ENCODE peak calls at places on chromosomes 4 and X, in ten cellular contexts. Z is psoas muscle; H is CD8-positive, alpha-beta memory T cell; F is IMR-90; C is mesenchymal stem cell; R is small intestine; P is SJSA1; X is prostate gland; G is MG63; I is WERI-Rb-1. S is an unnamed sample. For H3K9me3, the result is how much of the 10 kb centered on the place peaks cover.

GRCh38 chr4:74640111-74640903 is 154.0 kb downstream of the BTC start:
- DNase-seq in Z (no peak), H (no peak), F (peak), C (peak), R (no peak), P (no peak), X (no peak), G (no peak), I (no peak), S (no peak)

GRCh38 chr4:24657768-24658617 is 73.6 kb upstream of the DHX15 start:
- DNase-seq in Z (no peak), H (no peak), F (peak), C (peak), R (peak), P (peak), X (no peak), G (peak), I (no peak), S (no peak)

GRCh38 chr4:68748181-68748981 is 67.4 kb upstream of the UGT2B10 start:
- DNase-seq in Z (no peak), H (no peak), F (no peak), C (no peak), R (peak), P (no peak), X (no peak), G (no peak), I (no peak), S (no peak)

GRCh38 chr4:70885174-70885573 is 17.0 kb upstream of the MOB1B start:
- DNase-seq in Z (no peak), H (no peak), F (no peak), C (no peak), R (no peak), P (no peak), X (no peak), G (no peak), I (no peak), S (no peak)

GRCh38 chr4:142194905-142195304 is 558.5 kb downstream of the IL15 start:
- DNase-seq in Z (no peak), H (no peak), F (peak), C (no peak), R (no peak), P (no peak), X (no peak), G (no peak), I (no peak), S (no peak)

GRCh38 chr4:1194028-1194900 is 21.9 kb upstream of the SPON2 start:
- DNase-seq in Z (peak), H (no peak), F (peak), C (peak), R (no peak), P (peak), X (no peak), G (peak), I (no peak), S (no peak)

GRCh38 chrX:70452143-70452733 is 7.6 kb downstream of the DLG3 start:
- DNase-seq in Z (peak), H (peak), F (peak), C (peak), R (peak), P (peak), X (peak), G (peak), I (peak), S (no peak)

GRCh38 chr4:180106997-180107396 is 2136.2 kb upstream of the TENM3 start:
- DNase-seq in Z (no peak), H (no peak), F (peak), C (no peak), R (no peak), P (no peak), X (no peak), G (no peak), I (no peak), S (no peak)

GRCh38 chr4:8727546-8728510 is 135.3 kb downstream of the CPZ start:
- DNase-seq in Z (no peak), H (no peak), F (no peak), C (no peak), R (no peak), P (peak), X (no peak), G (no peak), I (no peak), S (no peak)

GRCh38 chr4:141130947-141131545 is 2.2 kb downstream of the RNF150 start:
- DNase-seq in Z (no peak), H (no peak), F (no peak), C (no peak), R (no peak), P (no peak), X (no peak), G (no peak), I (no peak), S (no peak)

GRCh38 chrX:129706395-129707072 is 32.2 kb upstream of the XPNPEP2 start:
- DNase-seq in Z (peak), H (no peak), F (no peak), C (no peak), R (no peak), P (peak), X (no peak), G (peak), I (no peak), S (no peak)

GRCh38 chr4:118381902-118382301 is 29.1 kb upstream of the PRSS12 start:
- DNase-seq in Z (no peak), H (no peak), F (peak), C (peak), R (no peak), P (no peak), X (no peak), G (no peak), I (no peak), S (no peak)

GRCh38 chrX:69107231-69107739 is 58.0 kb downstream of the PJA1 start:
- DNase-seq in Z (no peak), H (no peak), F (no peak), C (no peak), R (no peak), P (no peak), X (no peak), G (no peak), I (no peak), S (no peak)

GRCh38 chrX:136920001-136920400 is 39.5 kb upstream of the RBMX start:
- DNase-seq in Z (no peak), H (no peak), F (peak), C (no peak), R (no peak), P (no peak), X (no peak), G (peak), I (no peak), S (no peak)

DNA sequence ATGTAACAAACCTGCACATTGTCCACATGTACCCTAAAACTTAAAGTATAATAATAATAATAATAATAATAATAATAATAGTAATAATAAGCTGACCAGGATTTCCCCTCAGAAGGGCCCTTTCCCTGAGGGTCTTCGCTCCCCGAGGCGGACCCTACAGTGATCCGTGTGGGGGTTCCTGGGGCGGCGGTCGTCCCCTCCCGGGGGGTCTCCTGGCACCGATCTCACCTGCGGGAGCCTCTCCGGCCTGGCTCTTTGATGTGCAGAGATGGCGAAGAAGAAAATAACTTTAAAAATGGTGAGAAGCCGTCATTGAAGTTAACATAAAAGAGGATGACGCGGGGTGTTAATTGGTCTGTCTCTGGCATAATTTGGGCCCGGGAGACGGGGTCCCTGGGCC is 48.2 kb upstream of the PPP2R3B start:
- DNase-seq in Z (no peak), H (no peak), F (no peak), C (no peak), R (no peak), P (no peak), X (no peak), G (no peak), I (no peak), S (no peak)
- H3K9me3 ChIP-seq in Z (under half), H (under half), F (under half), C (under half), R (under half), P (under half), X (under half), G (under half), I (under half), S (under half)

GRCh38 chrX:1045680-1046314 is 166.7 kb downstream of the CRLF2 start:
- DNase-seq in Z (no peak), H (no peak), F (no peak), C (no peak), R (no peak), P (no peak), X (no peak), G (no peak), I (no peak), S (no peak)
- H3K9me3 ChIP-seq in Z (under half), H (under half), F (under half), C (under half), R (under half), P (under half), X (under half), G (under half), I (under half), S (under half)

GRCh38 chr4:150827226-150827625 is 187.9 kb downstream of the LRBA start:
- DNase-seq in Z (no peak), H (no peak), F (no peak), C (no peak), R (no peak), P (no peak), X (no peak), G (no peak), I (no peak), S (no peak)
- H3K9me3 ChIP-seq in Z (under half), H (under half), F (under half), C (under half), R (under half), P (under half), X (under half), G (under half), I (under half), S (under half)

GRCh38 chr4:109315341-109315740 is 12.9 kb upstream of the COL25A1 start:
- DNase-seq in Z (no peak), H (no peak), F (no peak), C (no peak), R (no peak), P (no peak), X (no peak), G (no peak), I (no peak), S (no peak)

GRCh38 chr4:109313168-109314133 is 11.0 kb upstream of the COL25A1 start:
- DNase-seq in Z (no peak), H (no peak), F (no peak), C (no peak), R (no peak), P (no peak), X (no peak), G (no peak), I (no peak), S (no peak)

GRCh38 chr4:109319684-109320083 is 17.2 kb upstream of the COL25A1 start:
- DNase-seq in Z (no peak), H (no peak), F (no peak), C (no peak), R (no peak), P (no peak), X (no peak), G (no peak), I (no peak), S (no peak)

GRCh38 chr4:109319156-109319555 is 16.7 kb upstream of the COL25A1 start:
- DNase-seq in Z (no peak), H (no peak), F (no peak), C (no peak), R (no peak), P (no peak), X (no peak), G (no peak), I (no peak), S (no peak)

GRCh38 chr4:109315818-109316217 is 13.4 kb upstream of the COL25A1 start:
- DNase-seq in Z (no peak), H (no peak), F (peak), C (no peak), R (no peak), P (no peak), X (no peak), G (no peak), I (no peak), S (no peak)
- H3K9me3 ChIP-seq in Z (under half), H (under half), F (under half), C (under half), R (under half), P (under half), X (under half), G (under half), I (under half), S (under half)

GRCh38 chrX:53114864-53115549 is 21.1 kb downstream of the KANTR start:
- DNase-seq in Z (no peak), H (no peak), F (no peak), C (no peak), R (no peak), P (no peak), X (no peak), G (no peak), I (no peak), S (no peak)
- H3K9me3 ChIP-seq in Z (under half), H (under half), F (under half), C (under half), R (under half), P (under half), X (under half), G (under half), I (under half), S (under half)

GRCh38 chr4:49058306-49058705 is 72.2 kb downstream of the CWH43 start:
- DNase-seq in Z (no peak), H (no peak), F (no peak), C (no peak), R (no peak), P (no peak), X (no peak), G (no peak), I (no peak), S (no peak)

GRCh38 chr4:49063670-49064069 is 77.6 kb downstream of the CWH43 start:
- DNase-seq in Z (no peak), H (no peak), F (peak), C (no peak), R (no peak), P (no peak), X (no peak), G (peak), I (no peak), S (no peak)
- H3K9me3 ChIP-seq in Z (under half), H (under half), F (under half), C (under half), R (under half), P (under half), X (under half), G (under half), I (under half), S (under half)

DNA sequence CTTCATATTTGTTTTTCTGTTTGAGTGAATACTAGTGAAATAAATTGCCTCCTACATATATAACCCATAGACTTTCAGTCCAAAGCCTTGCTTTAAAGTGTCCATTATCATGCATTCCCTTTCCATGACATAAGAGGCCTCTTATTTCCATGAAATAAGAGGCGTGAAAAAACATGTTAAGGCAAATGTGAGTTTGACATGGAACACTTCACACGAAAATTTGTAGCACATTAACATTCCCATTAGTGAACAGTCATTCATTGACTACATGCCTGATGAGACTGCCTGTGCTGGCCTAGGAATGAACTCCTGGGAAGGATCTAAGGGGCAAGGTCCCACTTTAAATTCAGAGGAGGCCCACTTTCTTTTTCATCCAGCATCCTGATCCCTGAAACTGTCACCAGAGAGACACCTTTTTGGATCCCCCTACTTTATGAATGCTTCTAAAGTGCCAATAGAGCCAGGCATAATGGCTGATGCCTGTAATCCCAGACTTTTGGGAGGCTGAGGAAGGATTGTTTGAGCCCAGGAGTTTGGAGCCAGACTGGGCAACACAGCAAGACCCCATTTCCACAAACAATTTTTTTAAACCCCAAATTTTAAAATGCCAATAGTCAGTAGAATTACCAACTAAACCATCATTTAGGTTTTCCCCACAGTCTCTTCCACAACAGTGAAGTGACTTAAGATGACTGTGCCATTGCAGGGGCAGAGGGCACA is 6.7 kb downstream of the RTL8B start:
- DNase-seq in Z (no peak), H (no peak), F (no peak), C (no peak), R (no peak), P (no peak), X (no peak), G (no peak), I (no peak), S (no peak)
- H3K9me3 ChIP-seq in Z (under half), H (under half), F (under half), C (under half), R (under half), P (under half), X (under half), G (under half), I (under half), S (under half)

GRCh38 chr4:139319571-139319970 is 17.3 kb upstream of the NDUFC1 start:
- DNase-seq in Z (no peak), H (no peak), F (no peak), C (no peak), R (no peak), P (no peak), X (no peak), G (no peak), I (no peak), S (no peak)
- H3K9me3 ChIP-seq in Z (under half), H (under half), F (under half), C (under half), R (under half), P (under half), X (under half), G (under half), I (under half), S (under half)

GRCh38 chr4:172736046-172736445 is 432.6 kb upstream of the GALNT7 start:
- DNase-seq in Z (no peak), H (no peak), F (no peak), C (no peak), R (no peak), P (no peak), X (no peak), G (no peak), I (no peak), S (no peak)
- H3K9me3 ChIP-seq in Z (under half), H (under half), F (under half), C (half or more), R (under half), P (under half), X (under half), G (under half), I (under half), S (under half)

DNA sequence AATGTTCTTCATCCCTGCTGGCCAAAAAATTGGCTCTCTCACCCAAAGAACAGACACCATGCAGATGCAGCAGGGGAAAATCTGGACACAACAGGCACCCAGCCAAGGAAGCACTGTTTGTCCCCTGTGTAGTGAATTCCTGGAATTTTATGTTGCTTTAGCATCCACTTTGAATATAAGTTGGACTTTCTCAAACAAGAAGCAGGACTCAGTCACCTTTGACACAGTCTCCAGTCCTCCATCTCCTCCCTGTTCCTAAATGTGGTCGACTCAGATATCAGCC is 11.8 kb downstream of the ZNF182 start:
- DNase-seq in Z (no peak), H (no peak), F (no peak), C (no peak), R (no peak), P (no peak), X (no peak), G (no peak), I (no peak), S (no peak)
- H3K9me3 ChIP-seq in Z (under half), H (under half), F (under half), C (half or more), R (under half), P (under half), X (under half), G (under half), I (under half), S (under half)

S was measured in T-helper 17 cell.